ENCODE peak calls at places on chromosome 6, in nine cellular contexts. T is hepatocyte, I is GM23248, M is PC-3, H is GM23338, P is HCT116, Q is SK-N-SH, J is OCI-LY7, U is PC-9. O is an unnamed sample. For H4K20me1, H3K4me1 and H3K9me2, the result is how much of the 10 kb centered on the place peaks cover.

GRCh38 chr6:20448828-20449227 is 47.1 kb downstream of the E2F3 start:
- DNase-seq in T (peak), Q (no peak), H (no peak), P (no peak), M (no peak), J (no peak), I (no peak), U (no peak), O (no peak)

GRCh38 chr6:143149771-143150170 is 89.1 kb downstream of the AIG1 start:
- DNase-seq in I (peak), T (no peak), J (no peak), H (no peak), P (no peak), M (no peak), U (no peak), Q (no peak), O (no peak)

GRCh38 chr6:4776967-4777925 is 1.0 kb downstream of the CDYL start:
- DNase-seq in J (peak), I (peak), P (no peak), Q (no peak), M (peak), U (no peak), H (peak), T (peak), O (peak)

GRCh38 chr6:157075549-157076426 is 247.5 kb downstream of the TMEM242 start:
- DNase-seq in H (no peak), P (peak), M (peak), U (no peak), Q (no peak), T (no peak), I (peak), J (no peak), O (no peak)

GRCh38 chr6:129390900-129391299 is 319.1 kb downstream of the ARHGAP18 start:
- DNase-seq in P (no peak), U (no peak), M (no peak), H (no peak), Q (no peak), T (no peak), J (no peak), I (no peak), O (no peak)

GRCh38 chr6:24574809-24575208 is 71.2 kb downstream of the KIAA0319 start:
- DNase-seq in I (no peak), M (peak), P (no peak), Q (peak), T (no peak), U (no peak), J (peak), H (no peak), O (peak)

GRCh38 chr6:144110210-144110609 is 14.8 kb upstream of the SF3B5 start:
- DNase-seq in U (no peak), Q (no peak), T (no peak), H (no peak), J (no peak), M (no peak), P (no peak), I (no peak), O (no peak)

GRCh38 chr6:137878810-137879285 is 11.8 kb downstream of the TNFAIP3 start:
- DNase-seq in H (peak), Q (peak), U (no peak), T (no peak), I (no peak), J (no peak), M (no peak), P (no peak), O (no peak)

GRCh38 chr6:14031516-14031915 is 86.1 kb upstream of the CD83 start:
- DNase-seq in T (no peak), I (peak), P (no peak), J (no peak), Q (no peak), H (no peak), M (no peak), U (no peak), O (no peak)

GRCh38 chr6:102619585-102619984 is 1226.1 kb downstream of the GRIK2 start:
- DNase-seq in I (peak), U (no peak), Q (peak), P (peak), H (peak), T (peak), J (peak), M (peak), O (peak)

GRCh38 chr6:4139272-4139671 is 3.9 kb upstream of the ECI2 start:
- DNase-seq in P (no peak), H (no peak), T (no peak), I (peak), M (no peak), Q (no peak), U (no peak), J (no peak), O (peak)

GRCh38 chr6:116018976-116019375 is 41.7 kb downstream of the FRK start:
- DNase-seq in I (no peak), H (no peak), U (no peak), M (no peak), P (no peak), Q (no peak), J (no peak), T (no peak), O (no peak)

GRCh38 chr6:7126759-7127158 is 19.0 kb downstream of the RREB1 start:
- DNase-seq in I (no peak), H (no peak), M (no peak), U (no peak), Q (no peak), P (no peak), J (no peak), T (no peak), O (no peak)
- H4K20me1 ChIP-seq in I (under half), H (under half), M (under half), U (under half), Q (half or more), P (under half), J (under half), T (half or more), O (under half)

GRCh38 chr6:145370559-145370958 is 364.8 kb downstream of the EPM2A start:
- DNase-seq in I (no peak), M (no peak), T (no peak), U (no peak), H (no peak), Q (no peak), P (no peak), J (no peak), O (no peak)

GRCh38 chr6:145368075-145368474 is 367.2 kb downstream of the EPM2A start:
- DNase-seq in M (no peak), Q (no peak), P (no peak), H (no peak), T (no peak), U (no peak), I (peak), J (no peak), O (no peak)

GRCh38 chr6:145372671-145373123 is 362.6 kb downstream of the EPM2A start:
- DNase-seq in T (no peak), J (peak), H (no peak), U (no peak), Q (no peak), M (peak), I (peak), P (no peak), O (no peak)

GRCh38 chr6:145367149-145367548 is 368.2 kb downstream of the EPM2A start:
- DNase-seq in J (no peak), M (no peak), I (no peak), T (no peak), U (no peak), Q (no peak), P (no peak), H (no peak), O (no peak)
- H3K4me1 ChIP-seq in J (under half), M (under half), I (under half), T (under half), U (under half), Q (under half), P (under half), H (under half), O (under half)

GRCh38 chr6:39223535-39223934 is 5.7 kb downstream of the KCNK5 start:
- DNase-seq in M (no peak), I (no peak), T (no peak), H (no peak), Q (no peak), J (no peak), U (no peak), P (no peak), O (no peak)

GRCh38 chr6:39224058-39224457 is 5.2 kb downstream of the KCNK5 start:
- DNase-seq in U (no peak), Q (no peak), P (no peak), T (no peak), H (no peak), I (no peak), J (no peak), M (no peak), O (no peak)

GRCh38 chr6:39218868-39219567 is 10.3 kb downstream of the KCNK5 start:
- DNase-seq in I (peak), U (no peak), T (no peak), H (no peak), J (peak), P (no peak), Q (no peak), M (no peak), O (no peak)

GRCh38 chr6:39221746-39222641 is 7.3 kb downstream of the KCNK5 start:
- DNase-seq in Q (no peak), I (no peak), J (no peak), H (no peak), P (no peak), M (no peak), U (no peak), T (no peak), O (no peak)

GRCh38 chr6:39221115-39221514 is 8.2 kb downstream of the KCNK5 start:
- DNase-seq in U (no peak), T (no peak), J (no peak), Q (no peak), P (no peak), H (no peak), I (no peak), M (no peak), O (no peak)
- H3K9me2 ChIP-seq in U (under half), T (under half), J (under half), Q (under half), P (under half), H (under half), I (under half), M (under half), O (under half)

GRCh38 chr6:15366879-15367278 is 121.0 kb downstream of the JARID2 start:
- DNase-seq in I (no peak), T (no peak), P (no peak), Q (no peak), U (no peak), H (no peak), J (no peak), M (no peak), O (no peak)
- H4K20me1 ChIP-seq in I (under half), T (under half), P (under half), Q (under half), U (under half), H (half or more), J (under half), M (under half), O (half or more)

GRCh38 chr6:11788043-11788442 is 9.4 kb upstream of the ADTRP start:
- DNase-seq in H (no peak), T (no peak), M (no peak), J (no peak), P (no peak), U (no peak), I (no peak), Q (no peak), O (no peak)
- H3K4me1 ChIP-seq in H (under half), T (under half), M (under half), J (under half), P (under half), U (under half), I (under half), Q (under half), O (under half)

DNA sequence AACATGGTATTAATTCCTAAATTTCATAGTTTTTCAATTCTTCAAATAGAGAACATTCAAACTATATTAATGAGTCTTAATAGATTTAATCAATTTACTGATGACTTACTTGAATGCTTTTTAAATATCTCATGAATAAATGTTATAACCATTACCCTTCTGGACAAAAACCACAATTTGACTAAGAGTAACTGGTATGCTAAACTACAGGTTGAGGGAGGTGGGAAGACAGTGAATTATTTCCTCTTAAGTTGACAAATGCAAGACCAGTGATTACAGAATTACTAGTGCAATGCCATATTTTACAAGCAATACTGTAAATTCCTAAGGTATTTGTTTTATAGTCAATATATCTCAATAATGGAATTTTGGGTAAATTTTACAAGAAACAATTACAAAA is 65.1 kb downstream of the REV3L start:
- DNase-seq in M (peak), H (no peak), Q (no peak), J (no peak), T (no peak), P (no peak), U (no peak), I (peak), O (no peak)
- H3K9me2 ChIP-seq in M (under half), H (under half), Q (under half), J (under half), T (under half), P (under half), U (under half), I (under half), O (under half)

DNA sequence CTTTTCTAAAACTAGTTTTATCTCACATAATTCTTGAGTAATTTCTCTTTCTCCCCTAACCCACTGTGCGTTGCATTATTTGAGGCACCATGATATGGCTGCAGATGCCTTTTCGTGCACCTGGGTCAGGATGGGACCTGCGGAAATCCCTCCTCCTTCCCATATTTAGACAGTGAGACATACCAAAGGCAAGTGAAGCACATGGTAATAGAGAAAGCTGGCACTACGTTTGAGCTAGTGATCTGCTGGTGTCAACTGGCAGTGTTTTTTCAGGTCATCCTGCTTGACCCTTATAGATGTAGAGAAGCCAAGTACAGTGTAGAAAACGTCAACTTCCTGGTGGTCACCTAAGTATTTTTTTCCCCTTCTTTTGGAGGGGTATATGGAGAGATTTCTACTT is 71.7 kb downstream of the FOXO3 start:
- DNase-seq in J (no peak), H (no peak), P (no peak), U (no peak), M (no peak), I (no peak), Q (no peak), T (no peak), O (no peak)
- H4K20me1 ChIP-seq in J (under half), H (under half), P (under half), U (half or more), M (under half), I (under half), Q (half or more), T (half or more), O (half or more)

GRCh38 chr6:85672050-85672449 is 29.4 kb upstream of the SYNCRIP start:
- DNase-seq in T (no peak), M (no peak), Q (no peak), J (peak), H (peak), P (no peak), U (no peak), I (no peak), O (peak)
- H3K4me1 ChIP-seq in T (under half), M (under half), Q (under half), J (under half), H (under half), P (under half), U (under half), I (under half), O (under half)

O was measured in Karpas-422.